ENCODE peak calls at places on chromosome 3, in eight cellular contexts. Y, Z, S, E, B, G, I and Q are unnamed samples.

GRCh38 chr3:148079370-148079769 is 618.3 kb upstream of the AGTR1 start:
- DNase-seq in Y (no peak), I (no peak), Z (no peak), B (no peak), E (no peak), S (peak; percentile 18), G (no peak), Q (no peak)

GRCh38 chr3:187737401-187738088 is 7.7 kb downstream of the BCL6 start:
- DNase-seq in I (peak; percentile 72), Z (peak; percentile 75), B (peak; percentile 61), S (peak; percentile 87), Y (no peak), E (peak; percentile 74), G (peak; percentile 76), Q (peak; percentile 85)

GRCh38 chr3:136311971-136312370 is 61.8 kb downstream of the PCCB start:
- DNase-seq in S (peak; percentile 30), I (no peak), B (no peak), E (no peak), Y (no peak), Z (no peak), G (no peak), Q (no peak)

GRCh38 chr3:47715928-47716327 is 65.8 kb downstream of the SMARCC1 start:
- DNase-seq in G (no peak), Z (peak; percentile 13), Y (peak; percentile 38), I (no peak), S (peak; percentile 66), E (no peak), B (no peak), Q (peak; percentile 53)

GRCh38 chr3:138220788-138221187 is 33.7 kb downstream of the ARMC8 start:
- DNase-seq in B (no peak), S (no peak), Y (no peak), I (no peak), G (no peak), E (peak; percentile 28), Z (no peak), Q (no peak)

GRCh38 chr3:123201223-123201556 is 553 bp upstream of the SEC22A start:
- DNase-seq in Y (no peak), G (no peak), I (no peak), S (no peak), B (no peak), E (no peak), Z (no peak), Q (no peak)

GRCh38 chr3:196968233-196969000 is at the start of gene PIGZ:
- DNase-seq in G (no peak), I (no peak), Y (no peak), E (peak; percentile 77), B (no peak), S (peak; percentile 76), Z (no peak), Q (peak; percentile 49)

GRCh38 chr3:71681224-71681668 is 44.0 kb downstream of the EIF4E3 start:
- DNase-seq in E (peak; percentile 75), Z (peak; percentile 71), G (peak; percentile 34), S (peak; percentile 88), Y (peak; percentile 7), B (no peak), I (peak; percentile 59), Q (peak; percentile 89)

GRCh38 chr3:139718415-139718814 is 40.6 kb upstream of the NMNAT3 start:
- DNase-seq in Z (peak; percentile 60), B (no peak), S (peak; percentile 55), E (no peak), I (peak; percentile 37), G (peak; percentile 45), Y (no peak), Q (peak; percentile 41)

DNA sequence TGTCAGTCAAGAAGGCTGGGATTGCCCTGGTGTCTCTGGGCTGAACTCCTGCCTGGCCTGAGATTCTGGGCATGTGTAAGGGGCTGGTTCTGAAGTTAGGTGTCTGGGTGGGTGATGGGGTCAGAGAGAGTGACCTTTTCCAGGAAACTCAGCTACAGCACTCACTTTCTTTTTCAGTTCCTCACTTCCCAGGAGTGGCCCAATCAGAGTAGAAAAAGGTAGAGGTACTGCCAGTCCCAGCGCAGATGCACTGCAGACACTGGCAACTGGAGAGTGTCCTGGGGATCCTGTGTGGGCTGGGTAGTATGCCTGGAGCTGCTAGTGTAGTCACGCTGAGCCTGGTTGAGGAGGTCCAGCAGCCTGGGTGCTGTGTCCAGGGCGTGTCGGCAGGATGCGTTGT is 46.5 kb upstream of the APEH start:
- DNase-seq in I (no peak), Y (no peak), G (no peak), B (no peak), E (no peak), S (no peak), Z (no peak), Q (no peak)
- H3K27ac ChIP-seq in I (no peak overlapping the region), Y (no peak overlapping the region), G (no peak overlapping the region), B (no peak overlapping the region), E (no peak overlapping the region), S (no peak overlapping the region), Z (no peak overlapping the region), Q (no peak overlapping the region)

GRCh38 chr3:129435367-129435766 is 4.4 kb downstream of the MBD4 start:
- DNase-seq in G (no peak), B (no peak), Z (no peak), S (no peak), I (no peak), E (no peak), Y (no peak), Q (no peak)
- H3K27ac ChIP-seq in G (no peak overlapping the region), B (no peak overlapping the region), Z (no peak overlapping the region), S (no peak overlapping the region), I (no peak overlapping the region), E (peak overlapping the region; percentile 93), Y (no peak overlapping the region), Q (no peak overlapping the region)

DNA sequence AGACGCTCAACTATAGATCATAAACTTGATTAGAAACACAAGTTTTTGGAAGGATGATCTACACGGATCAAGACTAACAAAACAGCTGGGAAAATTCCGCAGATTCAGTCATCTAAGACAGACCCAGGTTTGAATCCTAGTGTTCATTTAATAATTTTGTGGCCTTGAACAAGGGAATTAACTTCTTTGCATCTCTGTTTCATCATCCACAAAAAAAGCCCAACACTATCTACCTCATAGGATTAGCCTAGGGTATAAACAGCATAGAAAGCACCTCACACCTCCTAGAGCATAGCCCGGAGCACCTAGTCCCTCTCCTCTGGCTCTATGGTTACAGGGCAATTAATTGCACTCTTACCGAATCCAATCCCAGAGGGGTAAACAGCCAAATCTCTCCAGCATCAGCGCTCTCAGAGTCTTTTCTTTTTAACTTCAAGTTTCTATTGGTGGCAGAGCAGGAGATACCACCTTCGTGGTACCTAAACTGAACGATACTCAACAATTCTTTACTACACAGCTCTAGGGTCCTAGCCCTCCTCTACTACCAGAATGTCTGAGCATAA is 3.5 kb downstream of the TBL1XR1 start:
- DNase-seq in E (no peak), Z (no peak), B (no peak), Y (no peak), S (no peak), I (no peak), G (no peak), Q (no peak)
- H3K27ac ChIP-seq in E (no peak overlapping the region), Z (no peak overlapping the region), B (no peak overlapping the region), Y (peak overlapping the region; percentile 100), S (no peak overlapping the region), I (no peak overlapping the region), G (peak overlapping the region; percentile 99), Q (no peak overlapping the region)

DNA sequence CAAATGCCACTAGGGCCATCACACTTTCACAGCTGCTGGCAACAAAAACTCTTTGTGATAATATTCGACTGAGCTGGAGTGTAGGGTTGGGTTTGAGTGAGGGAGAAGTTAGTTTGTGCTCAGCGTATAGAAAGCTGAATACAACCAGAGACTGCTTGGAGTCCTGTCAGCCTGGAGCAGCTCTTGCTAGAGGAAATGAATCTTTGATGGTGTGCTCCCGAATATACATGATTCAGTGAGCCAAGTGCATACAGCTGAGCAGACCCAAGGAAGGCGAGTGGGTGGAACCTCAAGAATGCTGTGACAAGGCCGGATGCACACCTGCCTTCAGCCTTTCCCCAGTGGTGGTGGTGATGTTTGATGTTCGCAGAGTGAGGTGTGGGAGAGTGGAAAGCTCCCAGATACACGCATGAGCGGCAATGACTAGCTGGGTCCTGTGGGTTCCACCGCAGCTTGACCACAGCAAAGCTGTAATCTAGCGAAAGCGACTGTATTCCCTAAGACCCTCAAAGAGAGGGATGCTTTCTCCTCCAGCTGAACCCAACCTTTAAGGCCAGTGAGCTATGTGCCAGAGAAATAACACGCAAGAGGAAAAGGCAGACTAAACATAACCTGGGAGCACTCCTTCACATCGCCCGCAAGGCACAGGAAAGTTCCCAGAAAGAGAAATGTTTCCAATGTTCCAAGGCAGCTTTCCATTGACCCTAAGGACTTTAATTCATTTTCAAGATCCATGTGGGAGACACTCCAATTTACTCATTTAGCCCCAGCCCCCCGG is 1.2 kb downstream of the ARHGEF3 start:
- DNase-seq in G (no peak), Z (peak; percentile 51), B (peak; percentile 82), Y (no peak), E (no peak), S (no peak), I (no peak), Q (no peak)
- H3K27ac ChIP-seq in G (peak overlapping the region; percentile 82), Z (peak overlapping the region; percentile 69), B (peak overlapping the region; percentile 73), Y (peak overlapping the region; percentile 63), E (no peak overlapping the region), S (no peak overlapping the region), I (peak overlapping the region; percentile 78), Q (no peak overlapping the region)

GRCh38 chr3:35338186-35338585 is 301.1 kb upstream of the ARPP21 start:
- DNase-seq in S (no peak), Z (no peak), E (no peak), Y (no peak), B (no peak), G (no peak), I (no peak), Q (no peak)
- H3K27ac ChIP-seq in S (no peak overlapping the region), Z (no peak overlapping the region), E (no peak overlapping the region), Y (no peak overlapping the region), B (no peak overlapping the region), G (no peak overlapping the region), I (no peak overlapping the region), Q (no peak overlapping the region)

GRCh38 chr3:29310865-29311264 is 30.0 kb downstream of the RBMS3 start:
- DNase-seq in G (no peak), Y (no peak), B (no peak), S (no peak), Z (no peak), I (no peak), E (no peak), Q (no peak)

GRCh38 chr3:29314727-29315088 is 33.8 kb downstream of the RBMS3 start:
- DNase-seq in Z (no peak), S (peak; percentile 38), G (no peak), E (no peak), I (no peak), Y (no peak), B (no peak), Q (no peak)

GRCh38 chr3:29311805-29312204 is 30.9 kb downstream of the RBMS3 start:
- DNase-seq in G (no peak), Z (no peak), I (no peak), S (no peak), B (no peak), E (no peak), Y (no peak), Q (no peak)

GRCh38 chr3:29313981-29314726 is 33.3 kb downstream of the RBMS3 start:
- DNase-seq in Y (no peak), I (no peak), G (no peak), S (no peak), B (no peak), Z (no peak), E (no peak), Q (peak; percentile 38)

DNA sequence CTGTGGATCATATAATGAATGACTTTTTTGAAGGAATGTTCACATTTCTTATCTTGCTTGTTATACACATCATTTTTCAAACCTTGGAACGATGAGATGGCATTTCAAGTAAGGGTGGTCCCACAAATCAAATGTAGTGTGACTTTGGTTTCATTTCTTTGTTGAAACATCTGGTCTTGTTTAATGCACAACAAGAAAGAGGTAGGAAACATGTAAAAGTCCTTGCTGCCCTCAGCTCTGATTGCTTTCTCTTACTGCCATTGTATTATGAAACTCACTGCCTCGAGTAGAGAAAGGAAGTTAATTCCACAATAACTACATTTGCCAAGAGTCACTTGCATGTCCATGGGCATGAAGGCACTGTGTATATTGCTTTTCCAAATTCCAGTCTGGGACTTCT is 32.2 kb downstream of the RBMS3 start:
- DNase-seq in Z (no peak), S (peak; percentile 48), B (no peak), G (no peak), E (no peak), I (no peak), Y (no peak), Q (no peak)
- H3K27ac ChIP-seq in Z (no peak overlapping the region), S (peak overlapping the region; percentile 23), B (no peak overlapping the region), G (no peak overlapping the region), E (no peak overlapping the region), I (no peak overlapping the region), Y (no peak overlapping the region), Q (no peak overlapping the region)